ENCODE peak calls at places on chromosomes 7 and 10, in eight cellular contexts. One of them, this sample, is unnamed.

GRCh38 chr7:115037128-115037802 is 115.4 kb downstream of the MDFIC start:
- DNase-seq in right lobe of liver: no peak
- DNase-seq in fibroblast of lung: no peak
- DNase-seq in foreskin fibroblast: no peak
- DNase-seq in glutamatergic neuron: no peak
- DNase-seq in BJ: no peak
- DNase-seq in type B pancreatic cell: no peak
- DNase-seq in HFFc6: no peak
- DNase-seq in this sample: no peak

GRCh38 chr10:47121336-47121735 is 178.7 kb upstream of the GDF10 start:
- DNase-seq in right lobe of liver: no peak
- DNase-seq in fibroblast of lung: no peak
- DNase-seq in foreskin fibroblast: no peak
- DNase-seq in glutamatergic neuron: no peak
- DNase-seq in BJ: no peak
- DNase-seq in type B pancreatic cell: peak; percentile 10
- DNase-seq in HFFc6: no peak
- DNase-seq in this sample: no peak

GRCh38 chr7:365593-365992 is 75.6 kb downstream of the FOXL3 start:
- DNase-seq in right lobe of liver: no peak
- DNase-seq in fibroblast of lung: no peak
- DNase-seq in foreskin fibroblast: no peak
- DNase-seq in glutamatergic neuron: peak; percentile 6
- DNase-seq in BJ: no peak
- DNase-seq in type B pancreatic cell: no peak
- DNase-seq in HFFc6: no peak
- DNase-seq in this sample: no peak

GRCh38 chr7:76294344-76295024 is 8.0 kb upstream of the HSPB1 start:
- DNase-seq in right lobe of liver: peak; percentile 97
- DNase-seq in fibroblast of lung: peak; percentile 96
- DNase-seq in foreskin fibroblast: peak; percentile 98
- DNase-seq in glutamatergic neuron: peak; percentile 95
- DNase-seq in BJ: peak; percentile 71
- DNase-seq in type B pancreatic cell: no peak
- DNase-seq in HFFc6: peak; percentile 94
- DNase-seq in this sample: peak; percentile 79

GRCh38 chr7:88200793-88201192 is 19.0 kb downstream of the SRI start:
- DNase-seq in right lobe of liver: no peak
- DNase-seq in fibroblast of lung: no peak
- DNase-seq in foreskin fibroblast: no peak
- DNase-seq in glutamatergic neuron: peak; percentile 60
- DNase-seq in BJ: no peak
- DNase-seq in type B pancreatic cell: no peak
- DNase-seq in HFFc6: no peak
- DNase-seq in this sample: no peak

GRCh38 chr7:19122018-19122588 is 4.7 kb upstream of the TWIST1 start:
- DNase-seq in right lobe of liver: no peak
- DNase-seq in fibroblast of lung: peak; percentile 75
- DNase-seq in foreskin fibroblast: peak; percentile 81
- DNase-seq in glutamatergic neuron: no peak
- DNase-seq in BJ: no peak
- DNase-seq in type B pancreatic cell: no peak
- DNase-seq in HFFc6: peak; percentile 66
- DNase-seq in this sample: no peak

GRCh38 chr10:98074315-98074911 is 44.0 kb upstream of the CRTAC1 start:
- DNase-seq in right lobe of liver: no peak
- DNase-seq in fibroblast of lung: peak; percentile 17
- DNase-seq in foreskin fibroblast: peak; percentile 50
- DNase-seq in glutamatergic neuron: no peak
- DNase-seq in BJ: no peak
- DNase-seq in type B pancreatic cell: no peak
- DNase-seq in HFFc6: no peak
- DNase-seq in this sample: peak; percentile 73

GRCh38 chr10:132656283-132657126 is 118.9 kb downstream of the INPP5A start:
- DNase-seq in right lobe of liver: no peak
- DNase-seq in fibroblast of lung: no peak
- DNase-seq in foreskin fibroblast: no peak
- DNase-seq in glutamatergic neuron: peak; percentile 25
- DNase-seq in BJ: no peak
- DNase-seq in type B pancreatic cell: no peak
- DNase-seq in HFFc6: no peak
- DNase-seq in this sample: no peak

GRCh38 chr10:101892782-101893391 is 49.3 kb upstream of the KCNIP2 start:
- DNase-seq in right lobe of liver: no peak
- DNase-seq in fibroblast of lung: no peak
- DNase-seq in foreskin fibroblast: peak; percentile 28
- DNase-seq in glutamatergic neuron: no peak
- DNase-seq in BJ: no peak
- DNase-seq in type B pancreatic cell: no peak
- DNase-seq in HFFc6: peak; percentile 42
- DNase-seq in this sample: no peak

GRCh38 chr7:91835191-91836064 is 45.1 kb downstream of the MTERF1 start:
- DNase-seq in right lobe of liver: no peak
- DNase-seq in fibroblast of lung: no peak
- DNase-seq in foreskin fibroblast: no peak
- DNase-seq in glutamatergic neuron: no peak
- DNase-seq in BJ: no peak
- DNase-seq in type B pancreatic cell: no peak
- DNase-seq in HFFc6: no peak
- DNase-seq in this sample: no peak

GRCh38 chr7:155610633-155611193 is 33.7 kb upstream of the RBM33 start:
- DNase-seq in right lobe of liver: no peak
- DNase-seq in fibroblast of lung: no peak
- DNase-seq in foreskin fibroblast: no peak
- DNase-seq in glutamatergic neuron: no peak
- DNase-seq in BJ: no peak
- DNase-seq in type B pancreatic cell: no peak
- DNase-seq in HFFc6: no peak
- DNase-seq in this sample: no peak

GRCh38 chr7:151717415-151717814 is 159.5 kb downstream of the PRKAG2 start:
- DNase-seq in right lobe of liver: peak; percentile 91
- DNase-seq in fibroblast of lung: no peak
- DNase-seq in foreskin fibroblast: no peak
- DNase-seq in glutamatergic neuron: no peak
- DNase-seq in BJ: no peak
- DNase-seq in type B pancreatic cell: no peak
- DNase-seq in HFFc6: no peak
- DNase-seq in this sample: no peak

GRCh38 chr7:142516038-142516501 is 233.2 kb upstream of the PRSS1 start:
- DNase-seq in right lobe of liver: no peak
- DNase-seq in fibroblast of lung: peak; percentile 79
- DNase-seq in foreskin fibroblast: peak; percentile 91
- DNase-seq in glutamatergic neuron: peak; percentile 46
- DNase-seq in BJ: no peak
- DNase-seq in type B pancreatic cell: no peak
- DNase-seq in HFFc6: peak; percentile 56
- DNase-seq in this sample: peak; percentile 30

GRCh38 chr7:10122573-10123100 is 851.0 kb upstream of the PHF14 start:
- DNase-seq in right lobe of liver: peak; percentile 49
- DNase-seq in fibroblast of lung: peak; percentile 1
- DNase-seq in foreskin fibroblast: no peak
- DNase-seq in glutamatergic neuron: peak; percentile 21
- DNase-seq in BJ: no peak
- DNase-seq in type B pancreatic cell: no peak
- DNase-seq in HFFc6: no peak
- DNase-seq in this sample: peak; percentile 9

GRCh38 chr7:44976746-44977196 is 2.0 kb downstream of the MYO1G start:
- DNase-seq in right lobe of liver: no peak
- DNase-seq in fibroblast of lung: no peak
- DNase-seq in foreskin fibroblast: no peak
- DNase-seq in glutamatergic neuron: no peak
- DNase-seq in BJ: no peak
- DNase-seq in type B pancreatic cell: no peak
- DNase-seq in HFFc6: no peak
- DNase-seq in this sample: no peak

GRCh38 chr10:133087679-133088523 is at the start of gene ADGRA1:
- DNase-seq in right lobe of liver: no peak
- DNase-seq in fibroblast of lung: no peak
- DNase-seq in foreskin fibroblast: peak; percentile 7
- DNase-seq in glutamatergic neuron: peak; percentile 84
- DNase-seq in BJ: no peak
- DNase-seq in type B pancreatic cell: no peak
- DNase-seq in HFFc6: no peak
- DNase-seq in this sample: peak; percentile 80

DNA sequence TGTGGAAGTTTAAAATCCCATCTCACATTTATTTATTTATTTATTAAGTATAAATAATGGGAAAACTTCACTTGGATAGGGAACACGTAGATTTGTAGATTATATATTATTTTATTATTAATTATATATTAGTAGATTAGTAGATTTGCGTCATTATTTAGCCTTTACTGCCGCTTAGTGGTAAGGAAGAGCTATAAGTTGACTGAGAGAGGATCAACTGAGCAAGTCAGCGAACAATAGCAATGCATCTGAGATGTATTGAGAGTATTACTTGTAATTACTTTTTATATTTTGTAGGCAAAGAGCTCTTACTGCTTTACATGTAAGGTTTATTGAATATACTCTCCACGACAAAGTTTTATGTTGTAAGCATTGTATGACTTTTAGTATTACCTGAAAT is 244.5 kb upstream of the ANKRD30A start:
- DNase-seq in right lobe of liver: no peak
- DNase-seq in fibroblast of lung: peak; percentile 50
- DNase-seq in foreskin fibroblast: peak; percentile 31
- DNase-seq in glutamatergic neuron: no peak
- DNase-seq in BJ: no peak
- DNase-seq in type B pancreatic cell: no peak
- DNase-seq in HFFc6: peak; percentile 35
- DNase-seq in this sample: no peak
- TF ChIP-seq CTCF in right lobe of liver: peak; percentile 33
- TF ChIP-seq CTCF in fibroblast of lung: peak; percentile 60
- TF ChIP-seq CTCF in foreskin fibroblast: peak; percentile 58
- TF ChIP-seq CTCF in glutamatergic neuron: peak; percentile 33
- TF ChIP-seq CTCF in BJ: peak; percentile 41
- TF ChIP-seq CTCF in type B pancreatic cell: peak; percentile 77
- TF ChIP-seq CTCF in HFFc6: peak; percentile 76
- TF ChIP-seq CTCF in this sample: no peak

GRCh38 chr7:94642838-94643653 is 12.9 kb downstream of the SGCE start:
- DNase-seq in right lobe of liver: no peak
- DNase-seq in fibroblast of lung: no peak
- DNase-seq in foreskin fibroblast: no peak
- DNase-seq in glutamatergic neuron: no peak
- DNase-seq in BJ: no peak
- DNase-seq in type B pancreatic cell: no peak
- DNase-seq in HFFc6: no peak
- DNase-seq in this sample: no peak
- TF ChIP-seq CTCF in right lobe of liver: no peak
- TF ChIP-seq CTCF in fibroblast of lung: no peak
- TF ChIP-seq CTCF in foreskin fibroblast: no peak
- TF ChIP-seq CTCF in glutamatergic neuron: no peak
- TF ChIP-seq CTCF in BJ: no peak
- TF ChIP-seq CTCF in type B pancreatic cell: no peak
- TF ChIP-seq CTCF in HFFc6: no peak
- TF ChIP-seq CTCF in this sample: no peak

GRCh38 chr10:126955934-126956711 is 50.9 kb downstream of the DOCK1 start:
- DNase-seq in right lobe of liver: no peak
- DNase-seq in fibroblast of lung: no peak
- DNase-seq in foreskin fibroblast: no peak
- DNase-seq in glutamatergic neuron: no peak
- DNase-seq in BJ: no peak
- DNase-seq in type B pancreatic cell: no peak
- DNase-seq in HFFc6: no peak
- DNase-seq in this sample: no peak
- TF ChIP-seq CTCF in right lobe of liver: no peak
- TF ChIP-seq CTCF in fibroblast of lung: no peak
- TF ChIP-seq CTCF in foreskin fibroblast: no peak
- TF ChIP-seq CTCF in glutamatergic neuron: no peak
- TF ChIP-seq CTCF in BJ: no peak
- TF ChIP-seq CTCF in type B pancreatic cell: no peak
- TF ChIP-seq CTCF in HFFc6: no peak
- TF ChIP-seq CTCF in this sample: no peak

GRCh38 chr10:61899997-61900828 is 1.3 kb upstream of the ARID5B start:
- DNase-seq in right lobe of liver: peak; percentile 73
- DNase-seq in fibroblast of lung: peak; percentile 92
- DNase-seq in foreskin fibroblast: peak; percentile 81
- DNase-seq in glutamatergic neuron: peak; percentile 35
- DNase-seq in BJ: no peak
- DNase-seq in type B pancreatic cell: no peak
- DNase-seq in HFFc6: peak; percentile 81
- DNase-seq in this sample: peak; percentile 35

GRCh38 chr10:61899663-61899996 is 1.9 kb upstream of the ARID5B start:
- DNase-seq in right lobe of liver: no peak
- DNase-seq in fibroblast of lung: no peak
- DNase-seq in foreskin fibroblast: no peak
- DNase-seq in glutamatergic neuron: no peak
- DNase-seq in BJ: no peak
- DNase-seq in type B pancreatic cell: no peak
- DNase-seq in HFFc6: no peak
- DNase-seq in this sample: no peak

GRCh38 chr10:61901829-61902447 is 439 bp downstream of the ARID5B start:
- DNase-seq in right lobe of liver: no peak
- DNase-seq in fibroblast of lung: no peak
- DNase-seq in foreskin fibroblast: no peak
- DNase-seq in glutamatergic neuron: no peak
- DNase-seq in BJ: no peak
- DNase-seq in type B pancreatic cell: no peak
- DNase-seq in HFFc6: no peak
- DNase-seq in this sample: peak; percentile 12

GRCh38 chr10:61902448-61903183 is 1.1 kb downstream of the ARID5B start:
- DNase-seq in right lobe of liver: peak; percentile 86
- DNase-seq in fibroblast of lung: peak; percentile 83
- DNase-seq in foreskin fibroblast: peak; percentile 81
- DNase-seq in glutamatergic neuron: no peak
- DNase-seq in BJ: no peak
- DNase-seq in type B pancreatic cell: no peak
- DNase-seq in HFFc6: peak; percentile 50
- DNase-seq in this sample: peak; percentile 23

GRCh38 chr10:61900829-61901783 is at the start of gene ARID5B:
- DNase-seq in right lobe of liver: peak; percentile 67
- DNase-seq in fibroblast of lung: peak; percentile 80
- DNase-seq in foreskin fibroblast: peak; percentile 83
- DNase-seq in glutamatergic neuron: peak; percentile 42
- DNase-seq in BJ: no peak
- DNase-seq in type B pancreatic cell: no peak
- DNase-seq in HFFc6: peak; percentile 51
- DNase-seq in this sample: peak; percentile 44
- TF ChIP-seq CTCF in right lobe of liver: no peak
- TF ChIP-seq CTCF in fibroblast of lung: no peak
- TF ChIP-seq CTCF in foreskin fibroblast: no peak
- TF ChIP-seq CTCF in glutamatergic neuron: no peak
- TF ChIP-seq CTCF in BJ: no peak
- TF ChIP-seq CTCF in type B pancreatic cell: no peak
- TF ChIP-seq CTCF in HFFc6: no peak
- TF ChIP-seq CTCF in this sample: no peak

GRCh38 chr7:50982626-50983025 is 199.9 kb upstream of the GRB10 start:
- DNase-seq in right lobe of liver: no peak
- DNase-seq in fibroblast of lung: no peak
- DNase-seq in foreskin fibroblast: no peak
- DNase-seq in glutamatergic neuron: no peak
- DNase-seq in BJ: no peak
- DNase-seq in type B pancreatic cell: no peak
- DNase-seq in HFFc6: no peak
- DNase-seq in this sample: no peak
- TF ChIP-seq CTCF in right lobe of liver: no peak
- TF ChIP-seq CTCF in fibroblast of lung: no peak
- TF ChIP-seq CTCF in foreskin fibroblast: no peak
- TF ChIP-seq CTCF in glutamatergic neuron: no peak
- TF ChIP-seq CTCF in BJ: no peak
- TF ChIP-seq CTCF in type B pancreatic cell: no peak
- TF ChIP-seq CTCF in HFFc6: no peak
- TF ChIP-seq CTCF in this sample: no peak

This sample was measured in nephron progenitor cell.